ENCODE peak calls at places on chromosome X, in eight cellular contexts. One of them, this sample, is unnamed.

GRCh38 chrX:32116047-32116446 is 1044.2 kb upstream of the FTHL17 start:
- DNase-seq in head of caudate nucleus: no peak
- DNase-seq in stimulated activated CD4-positive, alpha-beta T cell treated with anti-CD3 and anti-CD28 coated beads, Interleukin-15, amount 100 ng/mL, for 1 hour: no peak
- DNase-seq in sciatic nerve: no peak
- DNase-seq in activated naive CD4-positive, alpha-beta T cell treated with anti-CD3 and anti-CD28 coated beads for 36 hours: no peak
- DNase-seq in ELR: no peak
- DNase-seq in activated CD8-positive, alpha-beta memory T cell treated with anti-CD3 and anti-CD28 coated beads, Interleukin-2, amount 50 U/mL, for 48 hours: no peak
- DNase-seq in uterus: no peak
- DNase-seq in this sample: no peak

GRCh38 chrX:30791296-30792278 is 97.5 kb downstream of the TAB3 start:
- DNase-seq in uterus: no peak
- DNase-seq in stimulated activated CD4-positive, alpha-beta T cell treated with anti-CD3 and anti-CD28 coated beads, Interleukin-15, amount 100 ng/mL, for 1 hour: no peak
- DNase-seq in activated naive CD4-positive, alpha-beta T cell treated with anti-CD3 and anti-CD28 coated beads for 36 hours: no peak
- DNase-seq in activated CD8-positive, alpha-beta memory T cell treated with anti-CD3 and anti-CD28 coated beads, Interleukin-2, amount 50 U/mL, for 48 hours: no peak
- DNase-seq in ELR: no peak
- DNase-seq in sciatic nerve: peak
- DNase-seq in head of caudate nucleus: no peak
- DNase-seq in this sample: no peak

GRCh38 chrX:37686348-37686736 is 751 bp downstream of the XK start:
- DNase-seq in uterus: no peak
- DNase-seq in head of caudate nucleus: no peak
- DNase-seq in stimulated activated CD4-positive, alpha-beta T cell treated with anti-CD3 and anti-CD28 coated beads, Interleukin-15, amount 100 ng/mL, for 1 hour: no peak
- DNase-seq in sciatic nerve: no peak
- DNase-seq in ELR: no peak
- DNase-seq in activated naive CD4-positive, alpha-beta T cell treated with anti-CD3 and anti-CD28 coated beads for 36 hours: no peak
- DNase-seq in activated CD8-positive, alpha-beta memory T cell treated with anti-CD3 and anti-CD28 coated beads, Interleukin-2, amount 50 U/mL, for 48 hours: no peak
- DNase-seq in this sample: peak

GRCh38 chrX:56550667-56551066 is 12.8 kb upstream of the UBQLN2 start:
- DNase-seq in sciatic nerve: no peak
- DNase-seq in ELR: no peak
- DNase-seq in activated CD8-positive, alpha-beta memory T cell treated with anti-CD3 and anti-CD28 coated beads, Interleukin-2, amount 50 U/mL, for 48 hours: no peak
- DNase-seq in uterus: no peak
- DNase-seq in activated naive CD4-positive, alpha-beta T cell treated with anti-CD3 and anti-CD28 coated beads for 36 hours: no peak
- DNase-seq in stimulated activated CD4-positive, alpha-beta T cell treated with anti-CD3 and anti-CD28 coated beads, Interleukin-15, amount 100 ng/mL, for 1 hour: no peak
- DNase-seq in head of caudate nucleus: no peak
- DNase-seq in this sample: no peak

GRCh38 chrX:111830561-111830960 is 45.4 kb upstream of the TRPC5OS start:
- DNase-seq in sciatic nerve: no peak
- DNase-seq in ELR: no peak
- DNase-seq in activated CD8-positive, alpha-beta memory T cell treated with anti-CD3 and anti-CD28 coated beads, Interleukin-2, amount 50 U/mL, for 48 hours: no peak
- DNase-seq in uterus: no peak
- DNase-seq in stimulated activated CD4-positive, alpha-beta T cell treated with anti-CD3 and anti-CD28 coated beads, Interleukin-15, amount 100 ng/mL, for 1 hour: no peak
- DNase-seq in head of caudate nucleus: no peak
- DNase-seq in activated naive CD4-positive, alpha-beta T cell treated with anti-CD3 and anti-CD28 coated beads for 36 hours: no peak
- DNase-seq in this sample: no peak

GRCh38 chrX:40080896-40081678 is 16.7 kb downstream of the BCOR start:
- DNase-seq in uterus: no peak
- DNase-seq in activated naive CD4-positive, alpha-beta T cell treated with anti-CD3 and anti-CD28 coated beads for 36 hours: no peak
- DNase-seq in head of caudate nucleus: no peak
- DNase-seq in sciatic nerve: no peak
- DNase-seq in stimulated activated CD4-positive, alpha-beta T cell treated with anti-CD3 and anti-CD28 coated beads, Interleukin-15, amount 100 ng/mL, for 1 hour: no peak
- DNase-seq in activated CD8-positive, alpha-beta memory T cell treated with anti-CD3 and anti-CD28 coated beads, Interleukin-2, amount 50 U/mL, for 48 hours: no peak
- DNase-seq in ELR: no peak
- DNase-seq in this sample: no peak

GRCh38 chrX:2691543-2692220 is 587 bp downstream of the CD99 start:
- DNase-seq in ELR: peak
- DNase-seq in uterus: peak
- DNase-seq in activated naive CD4-positive, alpha-beta T cell treated with anti-CD3 and anti-CD28 coated beads for 36 hours: peak
- DNase-seq in activated CD8-positive, alpha-beta memory T cell treated with anti-CD3 and anti-CD28 coated beads, Interleukin-2, amount 50 U/mL, for 48 hours: no peak
- DNase-seq in sciatic nerve: peak
- DNase-seq in stimulated activated CD4-positive, alpha-beta T cell treated with anti-CD3 and anti-CD28 coated beads, Interleukin-15, amount 100 ng/mL, for 1 hour: no peak
- DNase-seq in head of caudate nucleus: no peak
- DNase-seq in this sample: no peak

GRCh38 chrX:129233791-129234190 is 289.5 kb downstream of the SMARCA1 start:
- DNase-seq in activated CD8-positive, alpha-beta memory T cell treated with anti-CD3 and anti-CD28 coated beads, Interleukin-2, amount 50 U/mL, for 48 hours: no peak
- DNase-seq in activated naive CD4-positive, alpha-beta T cell treated with anti-CD3 and anti-CD28 coated beads for 36 hours: no peak
- DNase-seq in head of caudate nucleus: no peak
- DNase-seq in sciatic nerve: no peak
- DNase-seq in uterus: no peak
- DNase-seq in ELR: no peak
- DNase-seq in stimulated activated CD4-positive, alpha-beta T cell treated with anti-CD3 and anti-CD28 coated beads, Interleukin-15, amount 100 ng/mL, for 1 hour: no peak
- DNase-seq in this sample: no peak

GRCh38 chrX:129983575-129984131 is 1.2 kb downstream of the BCORL1 start:
- DNase-seq in activated CD8-positive, alpha-beta memory T cell treated with anti-CD3 and anti-CD28 coated beads, Interleukin-2, amount 50 U/mL, for 48 hours: peak
- DNase-seq in sciatic nerve: peak
- DNase-seq in head of caudate nucleus: no peak
- DNase-seq in uterus: peak
- DNase-seq in ELR: peak
- DNase-seq in activated naive CD4-positive, alpha-beta T cell treated with anti-CD3 and anti-CD28 coated beads for 36 hours: no peak
- DNase-seq in stimulated activated CD4-positive, alpha-beta T cell treated with anti-CD3 and anti-CD28 coated beads, Interleukin-15, amount 100 ng/mL, for 1 hour: no peak
- DNase-seq in this sample: no peak

GRCh38 chrX:71919436-71919835 is 8.8 kb downstream of the NHSL2 start:
- DNase-seq in stimulated activated CD4-positive, alpha-beta T cell treated with anti-CD3 and anti-CD28 coated beads, Interleukin-15, amount 100 ng/mL, for 1 hour: no peak
- DNase-seq in activated naive CD4-positive, alpha-beta T cell treated with anti-CD3 and anti-CD28 coated beads for 36 hours: no peak
- DNase-seq in head of caudate nucleus: no peak
- DNase-seq in uterus: no peak
- DNase-seq in activated CD8-positive, alpha-beta memory T cell treated with anti-CD3 and anti-CD28 coated beads, Interleukin-2, amount 50 U/mL, for 48 hours: no peak
- DNase-seq in sciatic nerve: no peak
- DNase-seq in ELR: peak
- DNase-seq in this sample: no peak

GRCh38 chrX:107571296-107571998 is 56.9 kb upstream of the PRPS1 start:
- DNase-seq in sciatic nerve: no peak
- DNase-seq in stimulated activated CD4-positive, alpha-beta T cell treated with anti-CD3 and anti-CD28 coated beads, Interleukin-15, amount 100 ng/mL, for 1 hour: no peak
- DNase-seq in uterus: no peak
- DNase-seq in activated naive CD4-positive, alpha-beta T cell treated with anti-CD3 and anti-CD28 coated beads for 36 hours: no peak
- DNase-seq in activated CD8-positive, alpha-beta memory T cell treated with anti-CD3 and anti-CD28 coated beads, Interleukin-2, amount 50 U/mL, for 48 hours: no peak
- DNase-seq in ELR: peak
- DNase-seq in head of caudate nucleus: no peak
- DNase-seq in this sample: no peak

GRCh38 chrX:67207912-67208311 is 335.9 kb upstream of the AR start:
- DNase-seq in stimulated activated CD4-positive, alpha-beta T cell treated with anti-CD3 and anti-CD28 coated beads, Interleukin-15, amount 100 ng/mL, for 1 hour: no peak
- DNase-seq in uterus: no peak
- DNase-seq in head of caudate nucleus: no peak
- DNase-seq in ELR: no peak
- DNase-seq in activated naive CD4-positive, alpha-beta T cell treated with anti-CD3 and anti-CD28 coated beads for 36 hours: no peak
- DNase-seq in sciatic nerve: no peak
- DNase-seq in activated CD8-positive, alpha-beta memory T cell treated with anti-CD3 and anti-CD28 coated beads, Interleukin-2, amount 50 U/mL, for 48 hours: no peak
- DNase-seq in this sample: peak

GRCh38 chrX:103889216-103889615 is 57.2 kb upstream of the RAB9B start:
- DNase-seq in head of caudate nucleus: no peak
- DNase-seq in activated naive CD4-positive, alpha-beta T cell treated with anti-CD3 and anti-CD28 coated beads for 36 hours: no peak
- DNase-seq in ELR: no peak
- DNase-seq in sciatic nerve: no peak
- DNase-seq in stimulated activated CD4-positive, alpha-beta T cell treated with anti-CD3 and anti-CD28 coated beads, Interleukin-15, amount 100 ng/mL, for 1 hour: no peak
- DNase-seq in activated CD8-positive, alpha-beta memory T cell treated with anti-CD3 and anti-CD28 coated beads, Interleukin-2, amount 50 U/mL, for 48 hours: no peak
- DNase-seq in uterus: no peak
- DNase-seq in this sample: no peak

GRCh38 chrX:53422915-53423268 is 219 bp downstream of the RIBC1 start:
- DNase-seq in ELR: no peak
- DNase-seq in sciatic nerve: no peak
- DNase-seq in head of caudate nucleus: no peak
- DNase-seq in activated naive CD4-positive, alpha-beta T cell treated with anti-CD3 and anti-CD28 coated beads for 36 hours: no peak
- DNase-seq in activated CD8-positive, alpha-beta memory T cell treated with anti-CD3 and anti-CD28 coated beads, Interleukin-2, amount 50 U/mL, for 48 hours: no peak
- DNase-seq in stimulated activated CD4-positive, alpha-beta T cell treated with anti-CD3 and anti-CD28 coated beads, Interleukin-15, amount 100 ng/mL, for 1 hour: no peak
- DNase-seq in uterus: no peak
- DNase-seq in this sample: no peak

GRCh38 chrX:145823132-145823531 is 5.5 kb downstream of the SLITRK2 start:
- DNase-seq in uterus: no peak
- DNase-seq in ELR: no peak
- DNase-seq in stimulated activated CD4-positive, alpha-beta T cell treated with anti-CD3 and anti-CD28 coated beads, Interleukin-15, amount 100 ng/mL, for 1 hour: no peak
- DNase-seq in head of caudate nucleus: no peak
- DNase-seq in sciatic nerve: no peak
- DNase-seq in activated CD8-positive, alpha-beta memory T cell treated with anti-CD3 and anti-CD28 coated beads, Interleukin-2, amount 50 U/mL, for 48 hours: no peak
- DNase-seq in activated naive CD4-positive, alpha-beta T cell treated with anti-CD3 and anti-CD28 coated beads for 36 hours: no peak
- DNase-seq in this sample: no peak

GRCh38 chrX:1767026-1767425 is 152.2 kb downstream of the ASMT start:
- DNase-seq in sciatic nerve: no peak
- DNase-seq in head of caudate nucleus: peak
- DNase-seq in activated naive CD4-positive, alpha-beta T cell treated with anti-CD3 and anti-CD28 coated beads for 36 hours: no peak
- DNase-seq in uterus: no peak
- DNase-seq in stimulated activated CD4-positive, alpha-beta T cell treated with anti-CD3 and anti-CD28 coated beads, Interleukin-15, amount 100 ng/mL, for 1 hour: no peak
- DNase-seq in activated CD8-positive, alpha-beta memory T cell treated with anti-CD3 and anti-CD28 coated beads, Interleukin-2, amount 50 U/mL, for 48 hours: no peak
- DNase-seq in ELR: no peak
- DNase-seq in this sample: no peak

GRCh38 chrX:152637649-152638442 is at the start of gene GABRQ:
- DNase-seq in activated naive CD4-positive, alpha-beta T cell treated with anti-CD3 and anti-CD28 coated beads for 36 hours: peak
- DNase-seq in sciatic nerve: peak
- DNase-seq in activated CD8-positive, alpha-beta memory T cell treated with anti-CD3 and anti-CD28 coated beads, Interleukin-2, amount 50 U/mL, for 48 hours: no peak
- DNase-seq in uterus: no peak
- DNase-seq in stimulated activated CD4-positive, alpha-beta T cell treated with anti-CD3 and anti-CD28 coated beads, Interleukin-15, amount 100 ng/mL, for 1 hour: no peak
- DNase-seq in head of caudate nucleus: peak
- DNase-seq in ELR: no peak
- DNase-seq in this sample: peak

GRCh38 chrX:68829594-68830485 is 1.0 kb downstream of the EFNB1 start:
- DNase-seq in head of caudate nucleus: no peak
- DNase-seq in activated CD8-positive, alpha-beta memory T cell treated with anti-CD3 and anti-CD28 coated beads, Interleukin-2, amount 50 U/mL, for 48 hours: no peak
- DNase-seq in stimulated activated CD4-positive, alpha-beta T cell treated with anti-CD3 and anti-CD28 coated beads, Interleukin-15, amount 100 ng/mL, for 1 hour: no peak
- DNase-seq in sciatic nerve: peak
- DNase-seq in activated naive CD4-positive, alpha-beta T cell treated with anti-CD3 and anti-CD28 coated beads for 36 hours: peak
- DNase-seq in uterus: peak
- DNase-seq in ELR: peak
- DNase-seq in this sample: no peak

GRCh38 chrX:103878466-103879151 is 46.6 kb upstream of the RAB9B start:
- DNase-seq in stimulated activated CD4-positive, alpha-beta T cell treated with anti-CD3 and anti-CD28 coated beads, Interleukin-15, amount 100 ng/mL, for 1 hour: no peak
- DNase-seq in head of caudate nucleus: no peak
- DNase-seq in ELR: peak
- DNase-seq in activated naive CD4-positive, alpha-beta T cell treated with anti-CD3 and anti-CD28 coated beads for 36 hours: no peak
- DNase-seq in activated CD8-positive, alpha-beta memory T cell treated with anti-CD3 and anti-CD28 coated beads, Interleukin-2, amount 50 U/mL, for 48 hours: no peak
- DNase-seq in sciatic nerve: no peak
- DNase-seq in uterus: no peak
- DNase-seq in this sample: no peak

GRCh38 chrX:45007598-45007997 is 134.6 kb downstream of the KDM6A start:
- DNase-seq in activated CD8-positive, alpha-beta memory T cell treated with anti-CD3 and anti-CD28 coated beads, Interleukin-2, amount 50 U/mL, for 48 hours: no peak
- DNase-seq in ELR: no peak
- DNase-seq in stimulated activated CD4-positive, alpha-beta T cell treated with anti-CD3 and anti-CD28 coated beads, Interleukin-15, amount 100 ng/mL, for 1 hour: no peak
- DNase-seq in activated naive CD4-positive, alpha-beta T cell treated with anti-CD3 and anti-CD28 coated beads for 36 hours: no peak
- DNase-seq in head of caudate nucleus: no peak
- DNase-seq in sciatic nerve: no peak
- DNase-seq in uterus: no peak
- DNase-seq in this sample: no peak

GRCh38 chrX:38232287-38232686 is 11.6 kb upstream of the SRPX start:
- DNase-seq in sciatic nerve: no peak
- DNase-seq in activated naive CD4-positive, alpha-beta T cell treated with anti-CD3 and anti-CD28 coated beads for 36 hours: no peak
- DNase-seq in ELR: peak
- DNase-seq in activated CD8-positive, alpha-beta memory T cell treated with anti-CD3 and anti-CD28 coated beads, Interleukin-2, amount 50 U/mL, for 48 hours: no peak
- DNase-seq in uterus: no peak
- DNase-seq in head of caudate nucleus: no peak
- DNase-seq in stimulated activated CD4-positive, alpha-beta T cell treated with anti-CD3 and anti-CD28 coated beads, Interleukin-15, amount 100 ng/mL, for 1 hour: no peak
- DNase-seq in this sample: no peak

GRCh38 chrX:103628386-103629290 is at the start of gene TCEAL1:
- DNase-seq in sciatic nerve: peak
- DNase-seq in activated CD8-positive, alpha-beta memory T cell treated with anti-CD3 and anti-CD28 coated beads, Interleukin-2, amount 50 U/mL, for 48 hours: peak
- DNase-seq in stimulated activated CD4-positive, alpha-beta T cell treated with anti-CD3 and anti-CD28 coated beads, Interleukin-15, amount 100 ng/mL, for 1 hour: no peak
- DNase-seq in ELR: peak
- DNase-seq in uterus: peak
- DNase-seq in head of caudate nucleus: peak
- DNase-seq in activated naive CD4-positive, alpha-beta T cell treated with anti-CD3 and anti-CD28 coated beads for 36 hours: peak
- DNase-seq in this sample: peak

GRCh38 chrX:83771664-83772063 is 89.3 kb upstream of the CYLC1 start:
- DNase-seq in ELR: no peak
- DNase-seq in head of caudate nucleus: no peak
- DNase-seq in stimulated activated CD4-positive, alpha-beta T cell treated with anti-CD3 and anti-CD28 coated beads, Interleukin-15, amount 100 ng/mL, for 1 hour: no peak
- DNase-seq in sciatic nerve: no peak
- DNase-seq in uterus: no peak
- DNase-seq in activated naive CD4-positive, alpha-beta T cell treated with anti-CD3 and anti-CD28 coated beads for 36 hours: no peak
- DNase-seq in activated CD8-positive, alpha-beta memory T cell treated with anti-CD3 and anti-CD28 coated beads, Interleukin-2, amount 50 U/mL, for 48 hours: no peak
- DNase-seq in this sample: no peak

GRCh38 chrX:13283968-13284914 is 35.6 kb downstream of the ATXN3L start:
- DNase-seq in uterus: no peak
- DNase-seq in activated naive CD4-positive, alpha-beta T cell treated with anti-CD3 and anti-CD28 coated beads for 36 hours: no peak
- DNase-seq in sciatic nerve: no peak
- DNase-seq in ELR: peak
- DNase-seq in activated CD8-positive, alpha-beta memory T cell treated with anti-CD3 and anti-CD28 coated beads, Interleukin-2, amount 50 U/mL, for 48 hours: no peak
- DNase-seq in head of caudate nucleus: peak
- DNase-seq in stimulated activated CD4-positive, alpha-beta T cell treated with anti-CD3 and anti-CD28 coated beads, Interleukin-15, amount 100 ng/mL, for 1 hour: no peak
- DNase-seq in this sample: no peak

GRCh38 chrX:104877504-104877903 is 311.5 kb downstream of the IL1RAPL2 start:
- DNase-seq in uterus: no peak
- DNase-seq in head of caudate nucleus: no peak
- DNase-seq in sciatic nerve: no peak
- DNase-seq in ELR: no peak
- DNase-seq in activated naive CD4-positive, alpha-beta T cell treated with anti-CD3 and anti-CD28 coated beads for 36 hours: no peak
- DNase-seq in stimulated activated CD4-positive, alpha-beta T cell treated with anti-CD3 and anti-CD28 coated beads, Interleukin-15, amount 100 ng/mL, for 1 hour: no peak
- DNase-seq in activated CD8-positive, alpha-beta memory T cell treated with anti-CD3 and anti-CD28 coated beads, Interleukin-2, amount 50 U/mL, for 48 hours: no peak
- DNase-seq in this sample: no peak

GRCh38 chrX:29867971-29868370 is 347.4 kb upstream of the MAGEB2 start:
- DNase-seq in uterus: no peak
- DNase-seq in head of caudate nucleus: no peak
- DNase-seq in ELR: no peak
- DNase-seq in sciatic nerve: no peak
- DNase-seq in activated CD8-positive, alpha-beta memory T cell treated with anti-CD3 and anti-CD28 coated beads, Interleukin-2, amount 50 U/mL, for 48 hours: no peak
- DNase-seq in stimulated activated CD4-positive, alpha-beta T cell treated with anti-CD3 and anti-CD28 coated beads, Interleukin-15, amount 100 ng/mL, for 1 hour: no peak
- DNase-seq in activated naive CD4-positive, alpha-beta T cell treated with anti-CD3 and anti-CD28 coated beads for 36 hours: no peak
- DNase-seq in this sample: no peak

GRCh38 chrX:65667503-65668355 is at the start of gene MSN:
- DNase-seq in activated CD8-positive, alpha-beta memory T cell treated with anti-CD3 and anti-CD28 coated beads, Interleukin-2, amount 50 U/mL, for 48 hours: peak
- DNase-seq in uterus: peak
- DNase-seq in ELR: peak
- DNase-seq in stimulated activated CD4-positive, alpha-beta T cell treated with anti-CD3 and anti-CD28 coated beads, Interleukin-15, amount 100 ng/mL, for 1 hour: peak
- DNase-seq in sciatic nerve: peak
- DNase-seq in head of caudate nucleus: peak
- DNase-seq in activated naive CD4-positive, alpha-beta T cell treated with anti-CD3 and anti-CD28 coated beads for 36 hours: peak
- DNase-seq in this sample: peak

This sample was measured in MM.1S.